ENCODE peak calls at places on chromosomes 13 and 19, in six cellular contexts. One of them, this sample, is unnamed.

GRCh38 chr19:45294291-45295029 is 28.2 kb downstream of the CKM start:
- DNase-seq in uterus: no peak
- DNase-seq in thyroid gland: no peak
- DNase-seq in effector memory CD4-positive, alpha-beta T cell: no peak
- DNase-seq in Peyer's patch: no peak
- DNase-seq in breast epithelium: no peak
- DNase-seq in this sample: no peak

GRCh38 chr13:48446454-48446853 is 33.5 kb upstream of the LPAR6 start:
- DNase-seq in uterus: no peak
- DNase-seq in thyroid gland: no peak
- DNase-seq in effector memory CD4-positive, alpha-beta T cell: no peak
- DNase-seq in Peyer's patch: no peak
- DNase-seq in breast epithelium: no peak
- DNase-seq in this sample: no peak

GRCh38 chr19:33819496-33819874 is 22.8 kb downstream of the KCTD15 start:
- DNase-seq in uterus: no peak
- DNase-seq in thyroid gland: no peak
- DNase-seq in effector memory CD4-positive, alpha-beta T cell: no peak
- DNase-seq in Peyer's patch: no peak
- DNase-seq in breast epithelium: no peak
- DNase-seq in this sample: no peak

GRCh38 chr19:42325896-42326771 is 699 bp downstream of the MEGF8 start:
- DNase-seq in uterus: no peak
- DNase-seq in thyroid gland: peak
- DNase-seq in effector memory CD4-positive, alpha-beta T cell: no peak
- DNase-seq in Peyer's patch: peak
- DNase-seq in breast epithelium: no peak
- DNase-seq in this sample: no peak

GRCh38 chr13:40102854-40103253 is 447.4 kb downstream of the COG6 start:
- DNase-seq in uterus: peak
- DNase-seq in thyroid gland: no peak
- DNase-seq in effector memory CD4-positive, alpha-beta T cell: no peak
- DNase-seq in Peyer's patch: no peak
- DNase-seq in breast epithelium: no peak
- DNase-seq in this sample: no peak

GRCh38 chr19:7751157-7751783 is 3.9 kb upstream of the CD209 start:
- DNase-seq in uterus: no peak
- DNase-seq in thyroid gland: no peak
- DNase-seq in effector memory CD4-positive, alpha-beta T cell: no peak
- DNase-seq in Peyer's patch: no peak
- DNase-seq in breast epithelium: no peak
- DNase-seq in this sample: no peak

GRCh38 chr13:36341718-36342117 is 4.5 kb downstream of the SPART start:
- DNase-seq in uterus: no peak
- DNase-seq in thyroid gland: no peak
- DNase-seq in effector memory CD4-positive, alpha-beta T cell: no peak
- DNase-seq in Peyer's patch: no peak
- DNase-seq in breast epithelium: no peak
- DNase-seq in this sample: no peak

GRCh38 chr13:34085199-34085598 is 267.2 kb downstream of the RFC3 start:
- DNase-seq in uterus: no peak
- DNase-seq in thyroid gland: no peak
- DNase-seq in effector memory CD4-positive, alpha-beta T cell: no peak
- DNase-seq in Peyer's patch: no peak
- DNase-seq in breast epithelium: no peak
- DNase-seq in this sample: no peak

GRCh38 chr19:48510421-48511268 is 990 bp downstream of the LMTK3 start:
- DNase-seq in uterus: peak
- DNase-seq in thyroid gland: peak
- DNase-seq in effector memory CD4-positive, alpha-beta T cell: peak
- DNase-seq in Peyer's patch: peak
- DNase-seq in breast epithelium: peak
- DNase-seq in this sample: no peak

GRCh38 chr13:32878172-32878571 is 138.1 kb upstream of the KL start:
- DNase-seq in uterus: no peak
- DNase-seq in thyroid gland: no peak
- DNase-seq in effector memory CD4-positive, alpha-beta T cell: no peak
- DNase-seq in Peyer's patch: no peak
- DNase-seq in breast epithelium: no peak
- DNase-seq in this sample: no peak

GRCh38 chr19:17680235-17680722 is 7.9 kb downstream of the UNC13A start:
- DNase-seq in uterus: peak
- DNase-seq in thyroid gland: peak
- DNase-seq in effector memory CD4-positive, alpha-beta T cell: peak
- DNase-seq in Peyer's patch: no peak
- DNase-seq in breast epithelium: no peak
- DNase-seq in this sample: no peak

GRCh38 chr19:53813996-53814395 is 10.1 kb downstream of the NLRP12 start:
- DNase-seq in uterus: no peak
- DNase-seq in thyroid gland: no peak
- DNase-seq in effector memory CD4-positive, alpha-beta T cell: no peak
- DNase-seq in Peyer's patch: no peak
- DNase-seq in breast epithelium: no peak
- DNase-seq in this sample: no peak

GRCh38 chr13:55517312-55517711 is 1623.4 kb upstream of the PRR20A start:
- DNase-seq in uterus: no peak
- DNase-seq in thyroid gland: no peak
- DNase-seq in effector memory CD4-positive, alpha-beta T cell: no peak
- DNase-seq in Peyer's patch: no peak
- DNase-seq in breast epithelium: no peak
- DNase-seq in this sample: no peak

GRCh38 chr13:107512551-107512950 is 702.8 kb downstream of the LIG4 start:
- DNase-seq in uterus: no peak
- DNase-seq in thyroid gland: no peak
- DNase-seq in effector memory CD4-positive, alpha-beta T cell: no peak
- DNase-seq in Peyer's patch: no peak
- DNase-seq in breast epithelium: no peak
- DNase-seq in this sample: no peak

GRCh38 chr13:28022848-28023518 is 34.5 kb upstream of the URAD start:
- DNase-seq in uterus: no peak
- DNase-seq in thyroid gland: peak
- DNase-seq in effector memory CD4-positive, alpha-beta T cell: no peak
- DNase-seq in Peyer's patch: no peak
- DNase-seq in breast epithelium: no peak
- DNase-seq in this sample: no peak

GRCh38 chr13:97528518-97528917 is 94.5 kb downstream of the RAP2A start:
- DNase-seq in uterus: no peak
- DNase-seq in thyroid gland: no peak
- DNase-seq in effector memory CD4-positive, alpha-beta T cell: no peak
- DNase-seq in Peyer's patch: no peak
- DNase-seq in breast epithelium: no peak
- DNase-seq in this sample: no peak

GRCh38 chr13:44921931-44922758 is 67.1 kb downstream of the NUFIP1 start:
- DNase-seq in uterus: peak
- DNase-seq in thyroid gland: peak
- DNase-seq in effector memory CD4-positive, alpha-beta T cell: no peak
- DNase-seq in Peyer's patch: no peak
- DNase-seq in breast epithelium: no peak
- DNase-seq in this sample: peak

GRCh38 chr13:26743971-26744370 is 16.6 kb downstream of the GPR12 start:
- DNase-seq in uterus: no peak
- DNase-seq in thyroid gland: no peak
- DNase-seq in effector memory CD4-positive, alpha-beta T cell: no peak
- DNase-seq in Peyer's patch: no peak
- DNase-seq in breast epithelium: no peak
- DNase-seq in this sample: no peak

GRCh38 chr13:64928704-64929499 is 2301.2 kb downstream of the PCDH9 start:
- DNase-seq in uterus: no peak
- DNase-seq in thyroid gland: no peak
- DNase-seq in effector memory CD4-positive, alpha-beta T cell: no peak
- DNase-seq in Peyer's patch: no peak
- DNase-seq in breast epithelium: no peak
- DNase-seq in this sample: no peak

GRCh38 chr13:34521166-34521565 is 420.9 kb upstream of the NBEA start:
- DNase-seq in uterus: no peak
- DNase-seq in thyroid gland: peak
- DNase-seq in effector memory CD4-positive, alpha-beta T cell: no peak
- DNase-seq in Peyer's patch: no peak
- DNase-seq in breast epithelium: no peak
- DNase-seq in this sample: no peak

GRCh38 chr19:56840452-56841193 is at the start of the genes PEG3 and ZIM2:
- DNase-seq in uterus: peak
- DNase-seq in thyroid gland: peak
- DNase-seq in effector memory CD4-positive, alpha-beta T cell: no peak
- DNase-seq in Peyer's patch: no peak
- DNase-seq in breast epithelium: peak
- DNase-seq in this sample: no peak

GRCh38 chr13:71477735-71478134 is 389.3 kb downstream of the DACH1 start:
- DNase-seq in uterus: no peak
- DNase-seq in thyroid gland: no peak
- DNase-seq in effector memory CD4-positive, alpha-beta T cell: no peak
- DNase-seq in Peyer's patch: no peak
- DNase-seq in breast epithelium: no peak
- DNase-seq in this sample: no peak

GRCh38 chr13:106527806-106528205 is 7.7 kb downstream of the EFNB2 start:
- DNase-seq in uterus: no peak
- DNase-seq in thyroid gland: no peak
- DNase-seq in effector memory CD4-positive, alpha-beta T cell: no peak
- DNase-seq in Peyer's patch: no peak
- DNase-seq in breast epithelium: no peak
- DNase-seq in this sample: no peak

GRCh38 chr19:4390862-4391693 is 9.3 kb downstream of the SH3GL1 start:
- DNase-seq in uterus: no peak
- DNase-seq in thyroid gland: no peak
- DNase-seq in effector memory CD4-positive, alpha-beta T cell: no peak
- DNase-seq in Peyer's patch: no peak
- DNase-seq in breast epithelium: no peak
- DNase-seq in this sample: no peak
- H3K4me3 ChIP-seq in uterus: no peak
- H3K4me3 ChIP-seq in thyroid gland: no peak
- H3K4me3 ChIP-seq in effector memory CD4-positive, alpha-beta T cell: no peak
- H3K4me3 ChIP-seq in Peyer's patch: no peak
- H3K4me3 ChIP-seq in breast epithelium: peak
- H3K4me3 ChIP-seq in this sample: peak

GRCh38 chr19:1850809-1851544 is 2.7 kb upstream of the REXO1 start:
- DNase-seq in uterus: no peak
- DNase-seq in thyroid gland: no peak
- DNase-seq in effector memory CD4-positive, alpha-beta T cell: no peak
- DNase-seq in Peyer's patch: no peak
- DNase-seq in breast epithelium: no peak
- DNase-seq in this sample: no peak

GRCh38 chr19:1853295-1854031 is 5.2 kb upstream of the REXO1 start:
- DNase-seq in uterus: no peak
- DNase-seq in thyroid gland: peak
- DNase-seq in effector memory CD4-positive, alpha-beta T cell: peak
- DNase-seq in Peyer's patch: peak
- DNase-seq in breast epithelium: peak
- DNase-seq in this sample: peak

GRCh38 chr19:1852294-1852646 is 4.0 kb upstream of the REXO1 start:
- DNase-seq in uterus: no peak
- DNase-seq in thyroid gland: no peak
- DNase-seq in effector memory CD4-positive, alpha-beta T cell: no peak
- DNase-seq in Peyer's patch: no peak
- DNase-seq in breast epithelium: no peak
- DNase-seq in this sample: no peak

GRCh38 chr19:1852729-1853128 is 4.4 kb upstream of the REXO1 start:
- DNase-seq in uterus: no peak
- DNase-seq in thyroid gland: no peak
- DNase-seq in effector memory CD4-positive, alpha-beta T cell: no peak
- DNase-seq in Peyer's patch: no peak
- DNase-seq in breast epithelium: no peak
- DNase-seq in this sample: no peak

DNA sequence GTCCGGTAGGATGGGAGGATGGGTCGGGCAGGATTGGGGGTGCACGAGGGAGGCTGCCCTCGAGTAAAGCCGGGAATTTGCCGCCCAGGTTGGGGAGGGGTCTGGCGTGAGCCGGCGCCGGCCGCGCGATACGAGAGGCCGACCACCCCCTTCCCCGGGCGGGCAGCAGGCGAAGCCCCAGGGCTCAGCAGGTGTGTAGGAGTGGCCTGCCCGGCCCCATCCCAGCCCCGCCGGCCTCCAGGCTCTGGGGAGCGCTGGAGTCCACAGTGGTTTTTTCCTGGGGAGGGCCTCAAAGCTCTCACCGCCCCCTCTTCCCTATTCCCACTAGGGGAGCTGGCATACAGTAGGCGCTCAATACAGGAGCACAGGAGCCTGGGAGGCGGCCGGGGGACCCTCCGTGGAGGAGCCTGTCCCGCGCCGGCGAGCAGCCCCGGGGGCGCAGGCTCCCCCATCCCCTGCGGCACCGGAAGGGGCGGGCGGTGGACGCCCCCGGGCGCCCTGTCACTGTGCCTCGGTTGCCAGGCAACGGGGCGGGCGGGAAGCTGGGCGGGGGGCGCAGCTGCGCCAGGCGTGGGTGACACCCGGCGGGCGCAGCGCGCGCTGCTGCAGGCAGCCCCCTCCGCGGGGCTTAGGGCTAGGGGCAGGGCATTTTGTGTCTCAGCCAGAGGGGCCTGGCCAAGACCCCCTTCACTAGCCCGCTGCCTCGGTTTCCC is 3.5 kb upstream of the REXO1 start:
- DNase-seq in uterus: no peak
- DNase-seq in thyroid gland: no peak
- DNase-seq in effector memory CD4-positive, alpha-beta T cell: no peak
- DNase-seq in Peyer's patch: no peak
- DNase-seq in breast epithelium: no peak
- DNase-seq in this sample: no peak
- H3K4me3 ChIP-seq in uterus: no peak
- H3K4me3 ChIP-seq in thyroid gland: no peak
- H3K4me3 ChIP-seq in effector memory CD4-positive, alpha-beta T cell: peak
- H3K4me3 ChIP-seq in Peyer's patch: no peak
- H3K4me3 ChIP-seq in breast epithelium: peak
- H3K4me3 ChIP-seq in this sample: no peak

GRCh38 chr19:38433268-38433733 is at the start of gene RYR1:
- DNase-seq in uterus: no peak
- DNase-seq in thyroid gland: peak
- DNase-seq in effector memory CD4-positive, alpha-beta T cell: no peak
- DNase-seq in Peyer's patch: no peak
- DNase-seq in breast epithelium: no peak
- DNase-seq in this sample: no peak
- H3K4me3 ChIP-seq in uterus: no peak
- H3K4me3 ChIP-seq in thyroid gland: no peak
- H3K4me3 ChIP-seq in effector memory CD4-positive, alpha-beta T cell: no peak
- H3K4me3 ChIP-seq in Peyer's patch: no peak
- H3K4me3 ChIP-seq in breast epithelium: peak
- H3K4me3 ChIP-seq in this sample: no peak

GRCh38 chr13:29369060-29369743 is 226.3 kb downstream of the SLC7A1 start:
- DNase-seq in uterus: no peak
- DNase-seq in thyroid gland: peak
- DNase-seq in effector memory CD4-positive, alpha-beta T cell: no peak
- DNase-seq in Peyer's patch: no peak
- DNase-seq in breast epithelium: no peak
- DNase-seq in this sample: peak
- H3K4me3 ChIP-seq in uterus: no peak
- H3K4me3 ChIP-seq in thyroid gland: no peak
- H3K4me3 ChIP-seq in effector memory CD4-positive, alpha-beta T cell: no peak
- H3K4me3 ChIP-seq in Peyer's patch: no peak
- H3K4me3 ChIP-seq in breast epithelium: no peak
- H3K4me3 ChIP-seq in this sample: no peak